ENCODE peak calls at places on chromosomes 7 and 10, in six cellular contexts. G is heart left ventricle; H is CD8-positive, alpha-beta memory T cell; A is ovary; W is breast epithelium; L is A549. F is an unnamed sample.

GRCh38 chr10:45555789-45556188 is 116.8 kb downstream of the ZFAND4 start:
- DNase-seq in H (no peak), L (no peak), G (no peak), A (no peak), W (no peak), F (no peak)

GRCh38 chr10:111435871-111436270 is 359.0 kb downstream of the ADRA2A start:
- DNase-seq in A (no peak), L (no peak), H (no peak), G (no peak), W (no peak), F (no peak)

GRCh38 chr7:75813084-75813483 is 522 bp downstream of the CCL24 start:
- DNase-seq in L (no peak), W (no peak), A (no peak), G (no peak), H (no peak), F (no peak)

GRCh38 chr10:90779573-90779972 is 78.3 kb downstream of the HTR7 start:
- DNase-seq in L (peak; percentile 34), A (no peak), H (no peak), W (no peak), G (no peak), F (no peak)

GRCh38 chr7:55095672-55096071 is 76.9 kb downstream of the EGFR start:
- DNase-seq in A (no peak), G (no peak), W (no peak), L (no peak), H (no peak), F (no peak)

GRCh38 chr7:129797224-129797789 is 155.5 kb downstream of the UBE2H start:
- DNase-seq in W (no peak), L (no peak), H (no peak), A (no peak), G (no peak), F (no peak)

GRCh38 chr7:30465342-30466170 is 13.0 kb downstream of the NOD1 start:
- DNase-seq in H (no peak), G (no peak), L (no peak), W (no peak), A (no peak), F (no peak)

GRCh38 chr10:124543971-124544370 is 82.3 kb downstream of the LHPP start:
- DNase-seq in G (peak; percentile 12), H (no peak), L (no peak), W (no peak), A (no peak), F (no peak)

GRCh38 chr7:155435110-155435509 is 22.8 kb upstream of the EN2 start:
- DNase-seq in H (no peak), G (no peak), A (no peak), L (no peak), W (no peak), F (no peak)

GRCh38 chr7:92698237-92698841 is 108.1 kb upstream of the FAM133B start:
- DNase-seq in W (peak; percentile 37), H (no peak), G (peak; percentile 62), L (peak; percentile 59), A (no peak), F (peak; percentile 75)

GRCh38 chr10:102777696-102778530 is 34.2 kb downstream of the WBP1L start:
- DNase-seq in A (peak; percentile 42), G (no peak), L (no peak), W (no peak), H (no peak), F (no peak)

GRCh38 chr10:104445359-104445758 is 91.7 kb downstream of the CFAP58 start:
- DNase-seq in A (no peak), L (no peak), G (no peak), H (no peak), W (no peak), F (no peak)

GRCh38 chr7:135164357-135165021 is 6.0 kb downstream of the CYREN start:
- DNase-seq in A (no peak), W (no peak), L (peak; percentile 42), G (no peak), H (no peak), F (peak; percentile 59)

GRCh38 chr7:46630031-46630430 is 709.0 kb upstream of the IGFBP3 start:
- DNase-seq in G (no peak), H (no peak), A (no peak), L (no peak), W (no peak), F (no peak)

GRCh38 chr7:135923700-135924261 is 53.4 kb downstream of the MTPN start:
- DNase-seq in L (peak; percentile 90), W (no peak), G (no peak), A (no peak), H (no peak), F (no peak)

GRCh38 chr10:90222372-90222771 is 521.0 kb downstream of the KIF20B start:
- DNase-seq in H (no peak), L (no peak), G (no peak), A (no peak), W (no peak), F (no peak)

GRCh38 chr7:133528796-133529195 is 275.9 kb downstream of the EXOC4 start:
- DNase-seq in G (no peak), A (no peak), L (no peak), H (no peak), W (no peak), F (no peak)

GRCh38 chr10:784759-785538 is 95.5 kb upstream of the DIP2C start:
- DNase-seq in A (peak; percentile 60), H (no peak), L (peak; percentile 36), W (peak; percentile 34), G (peak; percentile 49), F (peak; percentile 46)

GRCh38 chr10:23693895-23694294 is 255.0 kb downstream of the OTUD1 start:
- DNase-seq in A (no peak), H (no peak), L (no peak), W (no peak), G (no peak), F (no peak)

GRCh38 chr7:27551803-27552202 is 110.9 kb downstream of the HIBADH start:
- DNase-seq in A (no peak), L (no peak), G (no peak), H (no peak), W (no peak), F (no peak)

GRCh38 chr10:123287594-123288247 is 133.5 kb downstream of the BUB3 start:
- DNase-seq in H (no peak), L (peak; percentile 65), A (no peak), G (no peak), W (no peak), F (no peak)

DNA sequence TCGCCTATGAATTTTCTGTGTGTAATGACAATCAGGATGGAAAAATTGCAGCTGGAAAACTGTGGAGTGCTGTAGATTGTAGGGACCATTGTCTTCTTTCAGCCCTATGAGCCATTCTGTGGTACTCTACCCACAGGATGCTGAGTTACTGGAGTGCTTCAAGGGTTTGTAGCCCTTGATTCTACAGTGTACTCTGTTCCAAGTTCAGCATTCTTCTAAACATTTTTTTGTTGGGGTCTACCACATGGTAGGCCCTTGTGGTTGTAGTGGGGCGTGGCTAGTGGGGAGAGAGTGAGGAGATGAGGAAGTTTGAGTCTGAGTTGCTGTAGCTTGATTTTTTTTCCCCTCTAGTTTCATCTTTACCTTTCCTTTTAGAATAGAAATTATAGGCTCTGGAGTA is 33.5 kb downstream of the REEP3 start:
- DNase-seq in H (peak; percentile 84), A (no peak), G (no peak), W (no peak), L (no peak), F (no peak)
- H3K27ac ChIP-seq in H (no peak overlapping the region), A (no peak overlapping the region), G (no peak overlapping the region), W (peak overlapping the region; percentile 85), L (peak overlapping the region; percentile 30), F (no peak overlapping the region)

GRCh38 chr7:116317907-116318306 is 107.6 kb downstream of the TES start:
- DNase-seq in A (no peak), W (no peak), G (no peak), L (no peak), H (no peak), F (no peak)
- H3K27ac ChIP-seq in A (no peak overlapping the region), W (peak overlapping the region; percentile 64), G (peak overlapping the region; percentile 78), L (peak overlapping the region; percentile 86), H (no peak overlapping the region), F (peak overlapping the region; percentile 61)

DNA sequence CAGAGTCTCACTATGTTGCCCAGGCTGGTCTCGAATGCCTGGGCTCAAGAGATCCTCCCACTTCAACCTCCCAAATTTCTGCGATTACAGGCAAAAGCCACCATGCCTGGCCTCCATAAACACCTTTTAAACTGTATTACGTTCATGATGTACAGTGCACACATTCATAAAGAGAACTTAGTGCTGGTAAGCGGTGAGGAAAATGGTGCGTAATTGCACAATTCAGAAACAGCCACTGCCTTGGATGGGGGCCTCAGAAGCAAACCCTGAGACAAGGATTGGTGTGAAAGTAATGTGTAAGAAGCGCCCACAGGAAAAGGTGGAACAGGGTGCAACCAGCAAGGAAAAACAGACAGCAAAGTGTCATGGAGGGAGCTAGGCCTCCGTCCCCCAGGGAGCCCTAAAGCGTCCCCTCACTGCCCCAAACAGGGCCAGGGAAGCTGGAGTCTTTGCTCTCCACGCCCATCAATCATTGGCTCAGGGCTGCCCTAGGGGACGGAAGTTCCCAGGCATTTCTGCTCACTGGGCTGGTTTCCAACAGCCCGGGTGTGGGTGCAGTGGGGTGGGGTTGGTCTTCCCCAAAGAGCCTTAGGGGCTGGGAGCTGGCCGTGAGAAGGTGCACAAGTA is 9.6 kb upstream of the C10orf105 start:
- DNase-seq in L (peak; percentile 67), G (peak; percentile 87), H (no peak), A (no peak), W (no peak), F (peak; percentile 70)
- H3K27ac ChIP-seq in L (peak overlapping the region; percentile 79), G (peak overlapping the region; percentile 73), H (peak overlapping the region; percentile 17), A (no peak overlapping the region), W (peak overlapping the region; percentile 80), F (peak overlapping the region; percentile 93)

GRCh38 chr10:28627102-28627501 is 50.2 kb upstream of the BAMBI start:
- DNase-seq in G (no peak), H (no peak), A (no peak), L (no peak), W (no peak), F (no peak)
- H3K27ac ChIP-seq in G (no peak overlapping the region), H (no peak overlapping the region), A (no peak overlapping the region), L (no peak overlapping the region), W (no peak overlapping the region), F (no peak overlapping the region)

GRCh38 chr10:18094332-18094731 is 45.9 kb upstream of the CACNB2 start:
- DNase-seq in L (no peak), H (no peak), W (no peak), G (no peak), A (no peak), F (no peak)
- H3K27ac ChIP-seq in L (no peak overlapping the region), H (no peak overlapping the region), W (no peak overlapping the region), G (no peak overlapping the region), A (no peak overlapping the region), F (no peak overlapping the region)

GRCh38 chr10:118041316-118041715 is 5.4 kb downstream of the RAB11FIP2 start:
- DNase-seq in H (no peak), L (no peak), W (no peak), A (no peak), G (no peak), F (no peak)
- H3K27ac ChIP-seq in H (no peak overlapping the region), L (no peak overlapping the region), W (no peak overlapping the region), A (no peak overlapping the region), G (no peak overlapping the region), F (no peak overlapping the region)